ENCODE peak calls at places on chromosomes 13 and 19, in nine cellular contexts. Z is cardiac muscle cell, E is fibroblast of lung, R is transverse colon, C is WTC11, B is adrenal gland, O is nephron progenitor cell, Q is heart right ventricle, A is neural progenitor cell. D is an unnamed sample.

GRCh38 chr13:111668451-111668850 is 348.0 kb downstream of the TEX29 start:
- DNase-seq in Q (no peak), C (no peak), B (peak), E (no peak), A (no peak), R (no peak), O (no peak), Z (no peak), D (no peak)

GRCh38 chr13:97000295-97000925 is 6.1 kb upstream of the OXGR1 start:
- DNase-seq in O (no peak), Q (no peak), R (no peak), A (no peak), Z (peak), C (no peak), E (peak), B (no peak), D (no peak)

GRCh38 chr13:31094331-31095015 is 67.2 kb downstream of the HSPH1 start:
- DNase-seq in C (no peak), A (no peak), B (no peak), E (no peak), R (no peak), O (no peak), Q (no peak), Z (no peak), D (no peak)

GRCh38 chr13:30615851-30616311 is 1.8 kb upstream of the USPL1 start:
- DNase-seq in Q (no peak), C (no peak), Z (peak), O (no peak), E (peak), B (no peak), R (no peak), A (no peak), D (no peak)

GRCh38 chr13:93080587-93080986 is 146.0 kb upstream of the GPC6 start:
- DNase-seq in Q (no peak), B (no peak), R (no peak), Z (peak), C (no peak), A (no peak), E (peak), O (no peak), D (no peak)

GRCh38 chr13:46676378-46676725 is 120.6 kb downstream of the ESD start:
- DNase-seq in B (no peak), C (no peak), A (no peak), O (no peak), Q (no peak), Z (no peak), R (no peak), E (no peak), D (no peak)

GRCh38 chr13:113005076-113005865 is 36.3 kb downstream of the MCF2L start:
- DNase-seq in E (no peak), A (no peak), Q (no peak), C (no peak), Z (no peak), R (no peak), O (no peak), B (no peak), D (no peak)

GRCh38 chr19:50535672-50536071 is 22.0 kb upstream of the ASPDH start:
- DNase-seq in B (no peak), Q (no peak), A (no peak), E (no peak), C (no peak), R (no peak), Z (no peak), O (no peak), D (no peak)

GRCh38 chr19:42121666-42122069 is 10.6 kb downstream of the POU2F2 start:
- DNase-seq in R (peak), C (peak), B (peak), E (peak), Z (peak), O (no peak), Q (peak), A (no peak), D (no peak)

GRCh38 chr13:73411067-73411809 is 352.4 kb downstream of the KLF5 start:
- DNase-seq in Q (no peak), O (no peak), R (no peak), C (no peak), A (no peak), E (peak), Z (no peak), B (no peak), D (no peak)

GRCh38 chr13:39515231-39515630 is 87.8 kb downstream of the LHFPL6 start:
- DNase-seq in E (no peak), B (no peak), Q (no peak), C (no peak), O (no peak), R (no peak), A (peak), Z (no peak), D (no peak)

GRCh38 chr13:63305641-63306133 is 1890.0 kb upstream of the PCDH20 start:
- DNase-seq in O (no peak), R (no peak), A (no peak), Q (no peak), E (no peak), Z (no peak), C (peak), B (no peak), D (no peak)

GRCh38 chr13:23755040-23755439 is 134.2 kb downstream of the MIPEP start:
- DNase-seq in A (no peak), E (no peak), C (no peak), R (no peak), B (no peak), Q (no peak), Z (no peak), O (no peak), D (no peak)

GRCh38 chr13:37395544-37395943 is 203.0 kb downstream of the POSTN start:
- DNase-seq in C (no peak), A (peak), R (no peak), E (peak), Z (peak), Q (no peak), B (no peak), O (no peak), D (no peak)

GRCh38 chr19:54156490-54156889 is 3.0 kb downstream of the LENG1 start:
- DNase-seq in B (no peak), Q (no peak), A (no peak), R (no peak), O (no peak), E (no peak), Z (no peak), C (no peak), D (no peak)

GRCh38 chr19:10478903-10479384 is 24.2 kb downstream of the KEAP1 start:
- DNase-seq in B (peak), Q (peak), E (peak), A (peak), C (peak), O (peak), R (peak), Z (peak), D (peak)

GRCh38 chr13:20525601-20526544 is at the start of gene CRYL1:
- DNase-seq in Q (peak), B (peak), O (peak), Z (peak), R (peak), E (peak), A (peak), C (peak), D (peak)

GRCh38 chr19:39996811-39997594 is at the start of gene ZNF546:
- DNase-seq in Z (peak), B (peak), Q (peak), C (peak), O (peak), A (peak), R (peak), E (peak), D (peak)

GRCh38 chr19:15412832-15413231 is 6.0 kb downstream of the AKAP8L start:
- DNase-seq in Q (no peak), C (no peak), B (no peak), O (no peak), A (no peak), R (no peak), Z (no peak), E (no peak), D (no peak)

GRCh38 chr13:96984061-96984508 is 10.2 kb downstream of the OXGR1 start:
- DNase-seq in Z (peak), R (peak), B (peak), E (no peak), A (peak), O (peak), Q (no peak), C (peak), D (peak)

GRCh38 chr13:91643394-91643793 is 245.0 kb downstream of the GPC5 start:
- DNase-seq in Q (no peak), R (no peak), Z (no peak), B (no peak), A (no peak), C (no peak), O (no peak), E (no peak), D (no peak)

GRCh38 chr13:91652389-91652788 is 254.0 kb downstream of the GPC5 start:
- DNase-seq in A (no peak), C (no peak), R (no peak), E (no peak), Z (no peak), O (no peak), Q (no peak), B (no peak), D (no peak)

GRCh38 chr13:91647361-91647970 is 249.0 kb downstream of the GPC5 start:
- DNase-seq in Z (peak), E (peak), C (peak), B (peak), O (peak), Q (peak), R (peak), A (peak), D (peak)
- TF ChIP-seq CTCF in Z (peak), E (no peak), C (peak), B (no peak), O (peak), Q (peak), R (peak), A (peak), D (peak)

DNA sequence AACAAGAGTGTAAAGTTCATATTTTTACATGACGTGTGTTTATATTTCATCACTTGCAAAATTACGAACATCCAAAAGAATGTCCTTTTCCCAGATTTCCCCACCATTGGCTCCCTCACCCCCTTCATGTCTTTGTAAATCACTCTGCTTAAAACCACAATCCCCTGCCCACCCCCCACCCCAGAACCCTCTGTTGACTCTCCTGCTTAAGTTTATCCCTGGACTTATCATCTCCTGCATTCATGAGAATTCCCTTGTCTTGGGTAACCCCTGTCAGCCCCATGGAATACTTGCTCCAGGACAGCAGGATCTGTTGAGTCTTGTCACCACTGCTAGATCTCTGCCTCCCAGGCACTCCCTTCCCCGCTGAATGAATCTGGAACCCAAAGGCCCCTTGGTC is 109.9 kb downstream of the COL4A1 start:
- DNase-seq in C (no peak), B (no peak), Z (peak), Q (no peak), O (no peak), R (no peak), A (no peak), E (no peak), D (no peak)
- TF ChIP-seq CTCF in C (no peak), B (no peak), Z (no peak), Q (no peak), O (no peak), R (no peak), A (no peak), E (no peak), D (no peak)

DNA sequence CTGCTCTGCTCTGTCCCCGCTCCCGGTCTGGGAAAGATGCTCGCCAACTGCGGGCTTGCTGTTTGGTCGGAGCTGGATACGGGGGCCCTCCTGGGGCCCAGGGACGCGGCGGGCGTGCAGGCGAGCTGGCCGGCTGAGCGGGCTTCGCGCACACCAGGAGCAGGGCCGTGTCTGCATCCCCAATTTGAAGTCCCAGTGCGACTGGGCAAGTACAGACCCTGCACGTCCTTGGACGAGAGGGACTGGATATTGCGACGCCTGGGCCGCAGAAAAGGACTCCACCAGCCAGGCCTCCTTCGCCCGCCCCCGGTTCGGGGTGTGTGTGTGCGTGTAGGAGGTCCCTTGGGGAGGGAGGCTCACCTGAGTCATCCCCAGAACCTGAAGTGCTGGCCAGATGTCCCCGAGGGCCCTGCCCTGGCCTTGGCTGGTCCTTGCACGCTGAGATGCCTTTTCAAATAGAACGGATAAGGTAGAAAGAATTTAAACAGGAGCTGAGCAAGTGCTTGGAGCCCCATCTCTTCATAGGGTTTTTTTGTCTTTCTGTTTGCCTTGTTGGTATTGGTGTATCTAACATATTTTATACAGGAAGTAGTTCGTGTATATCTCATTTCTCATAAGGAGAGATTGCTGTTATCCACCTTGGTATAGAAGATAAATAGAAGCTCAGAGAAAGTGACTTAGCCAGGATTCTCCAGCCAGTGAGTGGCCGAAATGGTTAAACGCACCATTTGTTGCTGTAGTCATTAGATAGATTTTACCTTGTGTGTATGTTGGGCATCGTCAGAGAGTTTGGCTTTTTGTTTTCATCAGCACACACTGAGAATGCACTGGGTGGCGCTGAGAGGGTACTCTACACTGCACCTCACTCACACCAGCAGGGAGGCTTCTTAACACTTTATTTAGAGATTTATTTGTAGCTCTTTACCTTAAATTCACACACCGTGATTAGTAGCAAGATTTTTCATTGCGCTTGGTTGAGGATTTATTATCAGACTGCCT is 1.1 kb downstream of the NAXD start:
- DNase-seq in O (no peak), A (peak), C (peak), R (peak), E (peak), Z (peak), Q (no peak), B (peak), D (no peak)
- TF ChIP-seq CTCF in O (no peak), A (peak), C (no peak), R (no peak), E (no peak), Z (peak), Q (no peak), B (no peak), D (no peak)

DNA sequence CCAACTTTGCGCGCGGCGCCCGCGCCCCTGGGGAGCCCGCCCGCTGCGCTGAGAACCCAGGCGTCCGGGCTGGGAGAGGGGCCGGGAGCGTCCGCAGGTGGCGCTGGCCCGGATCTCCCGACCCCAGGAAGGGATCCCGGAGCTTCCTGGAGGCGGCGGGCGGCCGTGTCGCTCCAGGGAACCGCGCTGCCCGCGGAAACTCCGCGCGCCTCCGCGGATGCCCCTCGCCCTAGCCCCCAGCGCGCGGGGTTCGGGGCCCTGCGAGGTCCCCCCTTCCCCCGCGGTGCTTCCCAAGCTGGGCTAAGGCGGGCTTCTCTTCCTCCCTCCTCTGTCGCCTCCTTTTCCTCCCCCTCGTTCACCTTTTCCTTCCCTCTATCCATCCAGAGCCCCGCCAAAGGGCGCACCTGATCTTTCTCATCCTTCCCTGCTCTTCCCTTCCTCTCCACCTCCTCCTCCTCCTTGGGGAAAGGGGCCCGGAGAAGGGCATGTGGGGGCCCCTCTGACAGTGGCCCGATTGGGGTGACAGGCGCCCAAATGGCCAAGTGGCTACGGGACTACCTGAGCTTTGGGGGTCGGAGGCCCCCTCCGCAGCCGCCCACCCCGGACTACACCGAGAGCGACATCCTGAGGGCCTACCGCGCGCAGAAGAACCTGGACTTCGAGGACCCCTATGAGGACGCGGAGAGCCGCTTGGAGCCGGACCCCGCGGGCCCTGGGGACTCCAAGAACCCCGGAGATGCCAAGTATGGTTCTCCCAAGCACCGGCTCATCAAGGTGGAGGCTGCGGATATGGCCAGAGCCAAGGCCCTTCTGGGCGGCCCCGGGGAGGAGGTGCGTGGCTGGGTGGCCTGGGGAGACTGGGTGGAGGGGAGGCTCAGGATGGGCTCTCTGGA is 710 bp downstream of the SHD start:
- DNase-seq in O (no peak), Q (no peak), E (no peak), C (no peak), A (peak), Z (no peak), R (no peak), B (no peak), D (no peak)
- TF ChIP-seq CTCF in O (no peak), Q (no peak), E (no peak), C (no peak), A (peak), Z (no peak), R (no peak), B (no peak), D (no peak)

DNA sequence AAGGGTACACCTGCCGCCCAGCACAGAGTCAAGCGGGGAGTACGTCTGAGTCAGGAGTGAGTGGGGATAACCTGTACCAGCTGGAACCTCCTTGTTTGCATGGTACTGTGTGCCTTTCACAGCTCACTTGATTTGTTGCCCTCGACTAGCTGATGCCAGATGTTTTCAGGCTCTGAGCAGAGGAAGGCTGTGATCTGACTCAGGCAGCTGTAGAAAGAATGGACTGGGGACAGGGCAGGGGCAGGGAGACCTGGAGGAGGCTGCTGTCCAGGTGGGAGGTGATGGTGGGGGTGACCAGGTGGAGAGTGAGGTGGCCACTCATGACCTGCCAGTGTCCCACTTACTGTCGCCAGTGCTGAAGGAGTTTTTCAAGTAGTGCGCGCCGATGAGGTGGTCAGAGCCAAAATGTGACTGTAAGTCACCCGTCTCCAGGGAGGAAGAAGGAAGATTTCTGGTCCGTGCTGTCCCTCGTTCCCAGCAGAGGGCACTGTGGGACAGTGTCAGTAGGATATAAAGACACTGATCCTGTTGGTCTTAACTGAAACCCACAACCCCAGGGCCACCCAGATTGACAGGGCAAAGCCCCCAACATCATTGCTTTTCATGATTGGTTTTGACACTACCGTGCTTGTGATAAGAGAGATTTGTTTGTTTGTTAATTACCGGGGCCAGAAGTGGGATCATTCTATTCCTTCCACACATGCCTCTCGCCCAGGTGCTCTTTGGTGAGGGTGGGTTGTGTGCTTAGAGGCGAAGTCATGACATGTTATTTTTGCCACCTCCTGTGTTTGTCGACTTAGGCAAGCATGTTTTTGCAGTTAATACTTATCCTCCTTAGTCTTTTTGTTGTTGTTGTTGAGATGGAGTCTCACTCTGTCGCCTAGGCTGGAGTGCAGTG is 128.4 kb downstream of the DPF1 start:
- DNase-seq in B (peak), Q (peak), O (peak), Z (peak), R (peak), A (peak), E (peak), C (peak), D (peak)
- TF ChIP-seq CTCF in B (peak), Q (peak), O (peak), Z (peak), R (peak), A (peak), E (peak), C (peak), D (peak)

GRCh38 chr13:52195052-52195837 is 35.8 kb upstream of the NEK3 start:
- DNase-seq in B (peak), R (peak), C (peak), Q (peak), A (peak), E (peak), O (no peak), Z (peak), D (peak)
- TF ChIP-seq CTCF in B (no peak), R (no peak), C (no peak), Q (peak), A (no peak), E (no peak), O (no peak), Z (peak), D (no peak)

DNA sequence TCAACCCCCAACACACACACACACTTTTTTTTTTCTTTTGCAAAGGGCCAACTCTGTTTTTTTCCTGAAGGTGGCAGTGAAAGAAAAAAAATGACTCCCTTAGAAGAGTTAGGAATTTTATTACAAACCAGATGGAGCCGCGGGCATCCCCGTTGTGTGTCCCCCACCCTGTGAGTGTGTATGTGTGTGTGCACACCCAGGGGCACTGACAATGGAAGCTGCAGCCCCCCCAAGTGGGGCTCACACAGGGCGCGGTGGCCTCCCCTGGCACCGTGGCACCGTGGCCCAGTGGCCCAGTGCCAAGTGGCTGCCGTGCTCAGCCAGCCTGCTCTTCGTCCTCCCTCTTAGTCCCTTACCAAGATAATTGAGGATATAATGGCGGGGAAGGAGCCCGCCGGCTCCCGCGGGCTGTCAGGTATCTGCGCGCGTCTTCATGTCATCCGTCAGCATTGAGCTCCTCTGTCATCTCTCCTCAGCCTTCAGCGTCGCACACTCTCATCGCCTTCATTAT is 314.1 kb downstream of the ZNF536 start:
- DNase-seq in O (no peak), C (no peak), Q (no peak), A (no peak), B (no peak), R (no peak), E (peak), Z (peak), D (no peak)
- TF ChIP-seq CTCF in O (no peak), C (no peak), Q (no peak), A (peak), B (no peak), R (no peak), E (no peak), Z (peak), D (no peak)